ENCODE peak calls at places on chromosomes 5 and 9, in six cellular contexts. G is GM12878; X is nephron progenitor cell; P is activated CD4-positive, alpha-beta T cell treated with anti-CD3 and anti-CD28 coated beads, Interleukin-2, amount 50 U/mL, for 24 hours; T is erythroblast; Q is GM13976. H is an unnamed sample.

GRCh38 chr9:97556036-97556720 is 54.7 kb downstream of the TMOD1 start:
- DNase-seq in Q (no peak), G (no peak), T (no peak), X (no peak), P (no peak), H (no peak)

GRCh38 chr9:111661150-111661801 is at the start of gene GNG10:
- DNase-seq in G (no peak), X (peak), Q (peak), T (peak), P (peak), H (peak)

GRCh38 chr5:137502632-137503031 is 3.5 kb upstream of the SPOCK1 start:
- DNase-seq in T (no peak), P (no peak), X (no peak), G (no peak), Q (no peak), H (no peak)

GRCh38 chr5:73394610-73395009 is 54.0 kb downstream of the FOXD1 start:
- DNase-seq in X (no peak), G (no peak), Q (no peak), T (no peak), P (no peak), H (no peak)

GRCh38 chr9:134189167-134189474 is 24.8 kb upstream of the RNU6ATAC start:
- DNase-seq in P (no peak), T (no peak), G (no peak), Q (no peak), X (no peak), H (no peak)

GRCh38 chr5:133088064-133088463 is 36.3 kb downstream of the HSPA4 start:
- DNase-seq in X (no peak), G (no peak), Q (no peak), P (no peak), T (no peak), H (no peak)

GRCh38 chr9:70601000-70601929 is 186.8 kb upstream of the KLF9 start:
- DNase-seq in X (peak), Q (no peak), P (no peak), G (no peak), T (no peak), H (no peak)

GRCh38 chr5:78586251-78586650 is 62.3 kb downstream of the LHFPL2 start:
- DNase-seq in Q (no peak), P (no peak), X (no peak), G (no peak), T (peak), H (no peak)

GRCh38 chr5:109921735-109922395 is 232.1 kb downstream of the MAN2A1 start:
- DNase-seq in T (no peak), X (no peak), P (no peak), Q (no peak), G (no peak), H (no peak)

GRCh38 chr5:125134216-125135081 is 388.0 kb upstream of the ZNF608 start:
- DNase-seq in Q (no peak), G (no peak), X (no peak), T (no peak), P (no peak), H (no peak)

GRCh38 chr5:142725231-142726187 is 39.6 kb upstream of the FGF1 start:
- DNase-seq in G (no peak), Q (no peak), T (peak), P (no peak), X (no peak), H (no peak)

GRCh38 chr5:43926923-43927322 is 323.9 kb downstream of the NNT start:
- DNase-seq in G (no peak), P (no peak), X (no peak), Q (no peak), T (no peak), H (peak)

GRCh38 chr9:18829858-18830257 is 203.2 kb downstream of the SAXO1 start:
- DNase-seq in G (no peak), P (no peak), T (no peak), X (no peak), Q (no peak), H (no peak)

GRCh38 chr5:157911568-157911967 is 52.6 kb upstream of the CLINT1 start:
- DNase-seq in P (no peak), Q (no peak), X (no peak), T (no peak), G (no peak), H (no peak)

GRCh38 chr5:124692324-124692723 is 54.1 kb downstream of the ZNF608 start:
- DNase-seq in P (no peak), G (no peak), X (no peak), T (no peak), Q (no peak), H (no peak)

GRCh38 chr5:115962565-115963402 is 509 bp downstream of the LVRN start:
- DNase-seq in G (no peak), P (no peak), Q (peak), X (peak), T (peak), H (peak)

GRCh38 chr5:72156921-72157320 is 49.6 kb downstream of the MAP1B start:
- DNase-seq in Q (no peak), G (no peak), X (no peak), P (no peak), T (no peak), H (no peak)

GRCh38 chr5:2299388-2300220 is 416.9 kb upstream of the IRX4 start:
- DNase-seq in Q (no peak), P (no peak), T (no peak), X (no peak), G (no peak), H (no peak)

GRCh38 chr5:177310757-177311173 is 933 bp downstream of the MXD3 start:
- DNase-seq in Q (no peak), X (no peak), P (no peak), G (no peak), T (peak), H (peak)

GRCh38 chr5:124212949-124213348 is 533.5 kb downstream of the ZNF608 start:
- DNase-seq in P (no peak), Q (no peak), T (no peak), G (no peak), X (no peak), H (no peak)

GRCh38 chr9:17075758-17076485 is 58.9 kb upstream of the CNTLN start:
- DNase-seq in Q (no peak), X (no peak), T (no peak), P (no peak), G (no peak), H (no peak)

GRCh38 chr5:54884195-54884536 is 101.2 kb downstream of the ESM1 start:
- DNase-seq in T (no peak), P (no peak), Q (no peak), X (no peak), G (no peak), H (no peak)

GRCh38 chr5:89289604-89290003 is 406.6 kb upstream of the MEF2C start:
- DNase-seq in Q (no peak), G (no peak), T (no peak), P (no peak), X (no peak), H (no peak)

GRCh38 chr9:29439961-29440360 is 1866.7 kb upstream of the C9orf72 start:
- DNase-seq in Q (no peak), P (no peak), G (no peak), X (no peak), T (no peak), H (no peak)

GRCh38 chr9:136542246-136543041 is 3.4 kb downstream of the NOTCH1 start:
- DNase-seq in G (no peak), T (no peak), P (no peak), Q (no peak), X (no peak), H (peak)

GRCh38 chr9:32251539-32251938 is 132.9 kb upstream of the ACO1 start:
- DNase-seq in P (no peak), T (peak), X (peak), G (peak), Q (peak), H (peak)

GRCh38 chr5:87099246-87099914 is 168.3 kb upstream of the RASA1 start:
- DNase-seq in G (no peak), X (no peak), T (no peak), Q (no peak), P (no peak), H (no peak)

GRCh38 chr5:168818586-168818985 is 239.4 kb upstream of the PANK3 start:
- DNase-seq in X (no peak), P (no peak), Q (no peak), G (no peak), T (no peak), H (no peak)

GRCh38 chr5:119943148-119943547 is 313.8 kb downstream of the FAM170A start:
- DNase-seq in P (no peak), G (no peak), X (no peak), T (no peak), Q (no peak), H (no peak)

GRCh38 chr5:127886141-127886540 is 182.9 kb downstream of the CCDC192 start:
- DNase-seq in Q (no peak), T (no peak), G (no peak), X (no peak), P (no peak), H (no peak)